ENCODE peak calls at places on chromosomes 7 and 10, in five cellular contexts. Z is H1, W is hepatocyte, D is OCI-LY7, E is GM23248. R is an unnamed sample. For H3K4me1 and H3K36me3, the result is how much of the 10 kb centered on the place peaks cover.

GRCh38 chr10:80110986-80111385 is 21.5 kb upstream of the PLAC9 start:
- DNase-seq in Z (no peak), W (no peak), D (no peak), E (no peak), R (no peak)

GRCh38 chr7:25407932-25408480 is 179.7 kb upstream of the NPVF start:
- DNase-seq in Z (no peak), W (no peak), D (no peak), E (no peak), R (no peak)

GRCh38 chr7:5692845-5693278 is 88.6 kb downstream of the RNF216 start:
- DNase-seq in Z (no peak), W (no peak), D (no peak), E (peak), R (peak)

GRCh38 chr10:58439632-58440364 is 54.6 kb downstream of the TFAM start:
- DNase-seq in Z (no peak), W (no peak), D (no peak), E (no peak), R (no peak)

GRCh38 chr10:44724415-44725174 is 186.5 kb upstream of the TMEM72 start:
- DNase-seq in Z (no peak), W (no peak), D (no peak), E (peak), R (no peak)

GRCh38 chr7:98810166-98810802 is 59.5 kb downstream of the TMEM130 start:
- DNase-seq in Z (no peak), W (no peak), D (no peak), E (no peak), R (no peak)

GRCh38 chr10:31782701-31783100 is 145.9 kb downstream of the ARHGAP12 start:
- DNase-seq in Z (no peak), W (no peak), D (no peak), E (no peak), R (no peak)

GRCh38 chr10:110535958-110536891 is 31.3 kb upstream of the SMC3 start:
- DNase-seq in Z (no peak), W (no peak), D (peak), E (peak), R (peak)

GRCh38 chr7:155824195-155824915 is 12.1 kb upstream of the SHH start:
- DNase-seq in Z (no peak), W (no peak), D (no peak), E (no peak), R (no peak)

GRCh38 chr7:42194218-42194617 is 42.8 kb downstream of the GLI3 start:
- DNase-seq in Z (no peak), W (no peak), D (no peak), E (no peak), R (no peak)

GRCh38 chr7:144842377-144842851 is 6.6 kb upstream of the TPK1 start:
- DNase-seq in Z (no peak), W (peak), D (no peak), E (no peak), R (no peak)

GRCh38 chr10:125662616-125663015 is 20.3 kb downstream of the TEX36 start:
- DNase-seq in Z (no peak), W (no peak), D (no peak), E (peak), R (no peak)

GRCh38 chr10:33553951-33554571 is 219.6 kb upstream of the NRP1 start:
- DNase-seq in Z (no peak), W (no peak), D (no peak), E (no peak), R (no peak)

GRCh38 chr7:7321681-7322080 is 139.3 kb downstream of the C1GALT1 start:
- DNase-seq in Z (no peak), W (peak), D (peak), E (no peak), R (peak)

GRCh38 chr7:26490631-26491624 is 199.3 kb downstream of the SNX10 start:
- DNase-seq in Z (no peak), W (peak), D (no peak), E (no peak), R (no peak)

GRCh38 chr7:4849390-4849789 is 12.4 kb downstream of the PAPOLB start:
- DNase-seq in Z (no peak), W (peak), D (peak), E (peak), R (peak)

GRCh38 chr10:21372651-21373410 is 152.7 kb downstream of the SKIDA1 start:
- DNase-seq in Z (no peak), W (peak), D (peak), E (peak), R (peak)

GRCh38 chr7:156751319-156751718 is 110.7 kb downstream of the RNF32 start:
- DNase-seq in Z (no peak), W (peak), D (no peak), E (peak), R (no peak)

GRCh38 chr10:72340510-72340895 is 14.2 kb downstream of the DNAJB12 start:
- DNase-seq in Z (no peak), W (peak), D (peak), E (peak), R (peak)

GRCh38 chr7:41436139-41436538 is 266.8 kb downstream of the INHBA start:
- DNase-seq in Z (no peak), W (no peak), D (no peak), E (no peak), R (no peak)

GRCh38 chr7:31633894-31634494 is 53.0 kb upstream of the PPP1R17 start:
- DNase-seq in Z (peak), W (peak), D (peak), E (peak), R (peak)

GRCh38 chr10:20883552-20883951 is 13.6 kb downstream of the NEBL start:
- DNase-seq in Z (no peak), W (no peak), D (no peak), E (no peak), R (no peak)

GRCh38 chr7:100566018-100566531 is 7.6 kb downstream of the SAP25 start:
- DNase-seq in Z (no peak), W (no peak), D (no peak), E (no peak), R (no peak)

GRCh38 chr7:104795616-104796398 is 218.2 kb upstream of the KMT2E start:
- DNase-seq in Z (no peak), W (no peak), D (no peak), E (no peak), R (no peak)

GRCh38 chr7:151792011-151792410 is 84.9 kb downstream of the PRKAG2 start:
- DNase-seq in Z (no peak), W (no peak), D (no peak), E (no peak), R (no peak)

GRCh38 chr10:114482480-114482879 is 78.2 kb upstream of the AFAP1L2 start:
- DNase-seq in Z (no peak), W (no peak), D (no peak), E (no peak), R (no peak)

GRCh38 chr7:103764887-103765286 is 224.6 kb downstream of the RELN start:
- DNase-seq in Z (no peak), W (no peak), D (no peak), E (no peak), R (no peak)

GRCh38 chr10:31686566-31686965 is 242.1 kb downstream of the ARHGAP12 start:
- DNase-seq in Z (no peak), W (no peak), D (no peak), E (no peak), R (no peak)

GRCh38 chr7:48041665-48041995 is 6.3 kb downstream of the C7orf57 start:
- DNase-seq in Z (no peak), W (no peak), D (no peak), E (peak), R (no peak)

GRCh38 chr7:28145931-28146330 is 34.7 kb downstream of the JAZF1 start:
- DNase-seq in Z (no peak), W (no peak), D (no peak), E (no peak), R (no peak)

GRCh38 chr7:108460964-108461363 is 4.7 kb upstream of the NRCAM start:
- DNase-seq in Z (no peak), W (no peak), D (no peak), E (no peak), R (no peak)

GRCh38 chr7:54560726-54561125 is 18.6 kb downstream of the VSTM2A start:
- DNase-seq in Z (no peak), W (no peak), D (no peak), E (no peak), R (no peak)

GRCh38 chr7:105776068-105776790 is 100.2 kb downstream of the ATXN7L1 start:
- DNase-seq in Z (peak), W (peak), D (no peak), E (peak), R (no peak)

GRCh38 chr7:13948019-13948781 is 41.3 kb downstream of the ETV1 start:
- DNase-seq in Z (no peak), W (no peak), D (no peak), E (no peak), R (no peak)

DNA sequence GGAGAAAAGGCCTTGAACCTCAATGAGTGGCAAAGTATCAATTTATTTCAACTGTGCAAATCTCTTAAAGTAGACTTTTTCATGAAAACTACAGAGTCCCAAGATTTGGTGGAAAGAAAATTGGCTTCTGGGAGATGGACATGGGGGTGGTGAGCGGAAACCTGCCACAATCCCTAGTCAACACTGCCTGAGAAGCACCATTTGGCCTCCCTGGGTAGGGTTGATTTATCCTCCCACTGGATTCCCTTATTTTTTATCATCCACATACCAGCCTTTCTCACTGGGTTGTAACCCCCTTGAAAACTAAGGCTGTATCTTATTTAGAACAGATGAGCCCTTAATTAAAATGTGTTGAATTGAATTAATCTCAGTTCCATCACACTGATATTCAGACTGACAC is 101.7 kb upstream of the PTN start:
- DNase-seq in Z (no peak), W (no peak), D (no peak), E (no peak), R (peak)
- H3K4me2 ChIP-seq in Z (no peak), W (no peak), D (no peak), E (no peak), R (no peak)

DNA sequence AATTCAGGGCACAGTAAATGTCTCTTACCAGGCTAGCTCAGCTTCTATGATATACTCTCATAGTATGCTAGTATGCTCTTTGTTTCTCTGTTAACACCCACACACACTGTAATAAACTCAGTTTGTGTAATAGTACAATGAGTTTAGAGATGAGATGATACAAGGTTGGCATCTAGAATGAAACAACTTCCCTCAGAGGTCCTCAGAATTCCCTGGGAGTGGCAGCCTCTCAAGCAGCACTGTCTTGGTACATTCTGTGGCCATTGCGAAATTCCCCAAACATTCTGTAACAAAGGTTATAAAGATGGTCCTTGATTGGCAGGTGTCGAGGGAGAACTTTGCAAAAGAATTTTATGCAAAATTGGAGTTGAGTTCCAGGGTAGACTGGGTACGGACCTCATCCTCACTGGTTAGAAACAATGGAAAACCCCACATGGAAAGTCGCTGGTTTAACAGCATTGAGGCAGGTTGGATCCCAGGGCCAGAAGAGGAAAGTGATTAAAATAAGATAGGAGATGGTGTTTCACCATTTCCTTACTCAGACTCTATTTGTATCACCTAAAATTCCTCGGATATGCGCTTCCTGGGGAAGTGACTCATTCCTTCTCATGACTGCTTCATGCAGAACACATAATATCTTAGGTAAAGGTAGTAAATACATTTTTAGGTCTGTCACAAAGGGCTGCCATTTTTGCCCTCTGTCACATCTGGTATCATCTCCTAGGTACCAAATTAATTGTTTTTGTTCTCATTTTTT is 657.8 kb downstream of the SORCS1 start:
- DNase-seq in Z (no peak), W (no peak), D (no peak), E (peak), R (no peak)
- H3K4me1 ChIP-seq in Z (under half), W (under half), D (under half), E (under half), R (under half)

DNA sequence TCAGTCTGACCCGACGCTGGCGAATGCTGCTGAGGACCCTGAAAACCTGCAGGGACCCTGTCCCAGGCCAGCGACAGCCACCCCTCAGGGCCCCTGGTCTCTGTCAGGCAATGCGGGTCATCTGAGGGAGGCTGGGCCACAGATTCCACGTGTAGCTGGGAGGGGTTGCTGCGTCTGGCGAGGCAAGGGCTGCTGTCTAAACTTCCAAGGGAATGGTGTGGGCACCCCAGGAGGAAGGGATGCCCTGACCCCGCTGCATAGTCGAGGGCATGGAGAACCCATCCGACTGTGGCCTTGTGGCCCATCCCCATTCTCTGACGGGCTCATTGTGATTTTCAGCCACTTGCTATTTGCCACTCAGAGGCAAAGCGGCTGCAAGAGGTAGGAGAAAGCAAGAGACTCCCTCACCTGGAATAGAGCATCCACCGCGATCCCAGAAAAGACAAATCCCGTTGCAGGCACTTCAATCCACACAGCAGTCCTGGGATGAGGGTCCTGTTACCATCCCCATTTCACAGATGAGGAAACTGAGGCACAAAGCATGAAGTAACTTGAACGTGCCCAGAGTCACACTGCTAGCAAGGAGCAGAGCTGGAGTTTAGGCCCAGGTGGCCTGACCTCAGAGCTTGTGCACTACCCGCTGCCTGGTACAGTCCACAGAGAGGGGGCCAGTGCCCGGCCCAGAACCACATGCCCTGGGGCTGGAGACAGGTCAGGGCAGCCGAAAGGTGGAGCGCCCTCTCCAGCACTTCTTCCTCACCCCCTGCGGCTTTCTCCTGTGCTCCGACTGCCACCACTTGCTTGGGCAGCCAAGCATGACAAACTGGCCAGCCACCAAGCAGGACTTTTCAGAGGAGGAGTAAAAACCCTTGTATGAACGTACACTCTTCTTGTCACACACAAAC is 163.8 kb upstream of the KLF14 start:
- DNase-seq in Z (no peak), W (no peak), D (peak), E (peak), R (no peak)
- H3K36me3 ChIP-seq in Z (under half), W (under half), D (under half), E (half or more), R (under half)

DNA sequence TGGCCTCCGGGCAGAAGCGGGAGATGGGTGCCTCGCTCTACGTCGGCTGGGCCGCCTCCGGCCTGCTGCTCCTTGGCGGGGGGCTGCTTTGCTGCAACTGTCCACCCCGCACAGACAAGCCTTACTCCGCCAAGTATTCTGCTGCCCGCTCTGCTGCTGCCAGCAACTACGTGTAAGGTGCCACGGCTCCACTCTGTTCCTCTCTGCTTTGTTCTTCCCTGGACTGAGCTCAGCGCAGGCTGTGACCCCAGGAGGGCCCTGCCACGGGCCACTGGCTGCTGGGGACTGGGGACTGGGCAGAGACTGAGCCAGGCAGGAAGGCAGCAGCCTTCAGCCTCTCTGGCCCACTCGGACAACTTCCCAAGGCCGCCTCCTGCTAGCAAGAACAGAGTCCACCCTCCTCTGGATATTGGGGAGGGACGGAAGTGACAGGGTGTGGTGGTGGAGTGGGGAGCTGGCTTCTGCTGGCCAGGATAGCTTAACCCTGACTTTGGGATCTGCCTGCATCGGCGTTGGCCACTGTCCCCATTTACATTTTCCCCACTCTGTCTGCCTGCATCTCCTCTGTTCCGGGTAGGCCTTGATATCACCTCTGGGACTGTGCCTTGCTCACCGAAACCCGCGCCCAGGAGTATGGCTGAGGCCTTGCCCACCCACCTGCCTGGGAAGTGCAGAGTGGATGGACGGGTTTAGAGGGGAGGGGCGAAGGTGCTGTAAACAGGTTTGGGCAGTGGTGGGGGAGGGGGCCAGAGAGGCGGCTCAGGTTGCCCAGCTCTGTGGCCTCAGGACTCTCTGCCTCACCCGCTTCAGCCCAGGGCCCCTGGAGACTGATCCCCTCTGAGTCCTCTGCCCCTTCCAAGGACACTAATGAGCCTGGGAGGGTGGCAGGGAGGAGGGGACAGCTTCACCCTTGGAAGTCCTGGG is 1.1 kb downstream of the CLDN4 start:
- DNase-seq in Z (no peak), W (peak), D (no peak), E (no peak), R (no peak)
- H3K4me2 ChIP-seq in Z (peak), W (peak), D (no peak), E (no peak), R (no peak)

GRCh38 chr7:159015894-159016410 is 128.7 kb downstream of the VIPR2 start:
- DNase-seq in Z (no peak), W (no peak), D (no peak), E (no peak), R (no peak)
- H3K4me1 ChIP-seq in Z (under half), W (under half), D (under half), E (under half), R (under half)

DNA sequence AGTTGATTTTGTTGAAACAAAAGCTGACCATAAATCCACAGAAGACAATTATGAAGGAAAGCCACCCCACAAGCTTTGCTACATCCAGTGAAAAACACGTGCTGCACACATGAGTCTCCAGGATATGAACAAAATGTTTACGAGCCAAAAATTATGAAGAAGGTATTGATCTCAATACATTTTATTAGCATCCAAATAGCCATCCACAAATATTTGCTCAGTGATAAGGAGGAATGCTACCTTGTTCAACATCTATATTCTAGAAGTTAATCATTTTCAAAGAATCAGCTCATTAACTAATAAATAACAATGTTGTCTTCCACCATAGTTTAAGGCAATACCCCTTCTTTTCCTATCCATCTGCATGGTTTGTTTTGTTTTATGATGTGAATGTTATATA is 42.7 kb downstream of the CALML3 start:
- DNase-seq in Z (no peak), W (no peak), D (no peak), E (no peak), R (no peak)
- H3K36me3 ChIP-seq in Z (under half), W (under half), D (under half), E (under half), R (under half)

GRCh38 chr10:5443429-5443828 is 31.1 kb downstream of the NET1 start:
- DNase-seq in Z (no peak), W (no peak), D (peak), E (no peak), R (peak)
- H3K4me2 ChIP-seq in Z (no peak), W (no peak), D (peak), E (no peak), R (peak)

DNA sequence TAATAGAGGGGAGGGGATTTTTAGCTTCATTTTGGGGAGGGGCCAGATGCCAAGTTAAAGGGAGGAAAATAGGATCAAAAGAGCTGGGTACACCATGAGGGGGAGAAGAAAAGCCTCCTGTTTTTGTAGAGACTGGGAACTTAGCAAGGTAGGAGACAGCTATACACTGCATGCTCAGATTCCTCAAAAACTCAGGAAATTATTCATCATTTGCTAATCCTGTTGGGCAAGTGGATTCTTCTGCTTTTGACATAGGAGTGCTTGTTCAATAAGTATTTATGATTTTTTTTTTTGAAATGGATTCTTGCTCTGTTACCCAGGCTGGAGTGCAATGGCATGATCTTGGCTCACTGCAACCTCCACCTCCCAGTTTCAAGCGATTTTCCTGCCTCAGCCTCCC is 73.4 kb downstream of the LYZL2 start:
- DNase-seq in Z (no peak), W (no peak), D (no peak), E (no peak), R (no peak)
- H3K4me1 ChIP-seq in Z (under half), W (under half), D (under half), E (under half), R (under half)